ENCODE peak calls at places on chromosomes 6 and 20, in four cellular contexts. B, T, I and A are unnamed samples.
A peak's percentile ranks its signal among the peaks of the same experiment; 100 is the strongest.

GRCh38 chr6:77466055-77467028 is 3.1 kb upstream of the HTR1B start:
- DNase-seq in B (peak; percentile 78), T (peak; percentile 75), I (no peak), A (no peak)

GRCh38 chr20:35503841-35504460 is 25.5 kb downstream of the C20orf173 start:
- DNase-seq in B (no peak), T (no peak), I (peak; percentile 39), A (no peak)

GRCh38 chr6:50116390-50116789 is 66.7 kb upstream of the DEFB112 start:
- DNase-seq in B (no peak), T (no peak), I (no peak), A (no peak)

GRCh38 chr20:25389381-25389857 is 1.2 kb downstream of the ABHD12 start:
- DNase-seq in B (peak; percentile 10), T (peak; percentile 38), I (no peak), A (no peak)

GRCh38 chr6:5042436-5042835 is 38.6 kb upstream of the RPP40 start:
- DNase-seq in B (no peak), T (no peak), I (no peak), A (no peak)

GRCh38 chr6:150491131-150491795 is 108.4 kb upstream of the PLEKHG1 start:
- DNase-seq in B (no peak), T (peak; percentile 83), I (no peak), A (no peak)

GRCh38 chr6:169774347-169774746 is 22.9 kb downstream of the ERMARD start:
- DNase-seq in B (no peak), T (no peak), I (no peak), A (no peak)

GRCh38 chr20:3226093-3226492 is 12.9 kb downstream of the SLC4A11 start:
- DNase-seq in B (no peak), T (no peak), I (no peak), A (no peak)

GRCh38 chr20:62025832-62026563 is 39.7 kb downstream of the TAF4 start:
- DNase-seq in B (peak; percentile 49), T (no peak), I (no peak), A (no peak)

GRCh38 chr20:43037605-43038309 is 151.9 kb downstream of the PTPRT start:
- DNase-seq in B (no peak), T (no peak), I (no peak), A (peak; percentile 65)

GRCh38 chr6:68226460-68226859 is 408.6 kb upstream of the ADGRB3 start:
- DNase-seq in B (peak; percentile 23), T (peak; percentile 36), I (no peak), A (no peak)

GRCh38 chr6:154951400-154952200 is 43.5 kb upstream of the TIAM2 start:
- DNase-seq in B (no peak), T (peak; percentile 41), I (no peak), A (no peak)

GRCh38 chr6:130381012-130381411 is 15.2 kb downstream of the TMEM200A start:
- DNase-seq in B (no peak), T (no peak), I (no peak), A (no peak)

GRCh38 chr6:41560440-41561192 is 14.4 kb downstream of the FOXP4 start:
- DNase-seq in B (peak; percentile 44), T (no peak), I (peak; percentile 75), A (no peak)

GRCh38 chr6:170253910-170254269 is 37.0 kb downstream of the DLL1 start:
- DNase-seq in B (no peak), T (no peak), I (no peak), A (no peak)

GRCh38 chr6:114049367-114049966 is 78.5 kb upstream of the HDAC2 start:
- DNase-seq in B (no peak), T (peak; percentile 14), I (no peak), A (no peak)

GRCh38 chr20:34222208-34222607 is 19.0 kb upstream of the ASIP start:
- DNase-seq in B (no peak), T (peak; percentile 82), I (no peak), A (no peak)

GRCh38 chr6:148311849-148312669 is 30.6 kb upstream of the SASH1 start:
- DNase-seq in B (no peak), T (peak; percentile 47), I (no peak), A (no peak)

GRCh38 chr20:11232249-11232648 is 558.5 kb upstream of the JAG1 start:
- DNase-seq in B (no peak), T (no peak), I (no peak), A (no peak)

GRCh38 chr20:18279231-18279630 is 9.1 kb upstream of the ZNF133 start:
- DNase-seq in B (no peak), T (peak; percentile 59), I (no peak), A (no peak)
- TF ChIP-seq CTCF in B (no peak), T (no peak), I (no peak), A (no peak)

DNA sequence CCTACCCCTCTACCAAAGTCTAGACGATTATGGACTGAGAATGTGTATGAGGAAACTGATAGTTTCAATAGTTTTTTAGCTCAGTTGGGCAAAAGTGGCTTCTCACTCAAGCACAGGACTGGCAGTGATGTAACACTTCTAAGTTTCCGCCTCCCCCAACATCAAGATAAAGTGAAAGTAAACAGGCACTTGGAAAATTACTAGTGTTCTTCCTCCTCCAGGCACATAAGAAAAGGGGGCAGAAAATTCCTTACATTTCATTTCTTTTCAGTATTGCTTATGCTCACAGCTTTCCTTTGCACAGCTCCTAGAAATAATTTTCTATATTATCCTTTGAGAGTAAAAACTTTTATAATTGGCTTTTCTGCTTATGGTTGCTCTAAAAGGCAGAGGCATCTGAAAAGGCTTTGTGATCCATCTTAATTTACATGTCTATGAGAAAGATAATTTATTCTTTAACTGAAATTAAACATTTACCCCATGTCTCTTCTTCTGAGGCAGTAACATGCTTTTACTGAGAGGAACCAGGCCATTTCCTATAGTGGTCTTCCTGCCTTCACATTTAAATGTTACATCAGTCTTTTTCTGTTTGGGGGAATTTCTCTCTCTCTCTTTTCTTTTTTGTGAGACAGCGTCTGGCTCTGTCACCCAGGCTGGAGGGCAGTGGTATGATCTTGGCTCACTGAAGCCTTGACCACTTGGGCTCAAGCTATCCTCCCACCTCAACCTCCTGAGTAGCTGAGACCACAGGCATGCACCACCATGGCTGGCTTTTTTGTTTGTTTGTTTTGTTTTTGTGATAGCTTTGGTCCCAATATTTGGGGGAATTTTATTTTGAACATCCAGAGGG is 65.0 kb upstream of the EEF1A1 start:
- DNase-seq in B (peak; percentile 27), T (peak; percentile 64), I (no peak), A (peak; percentile 41)
- H3K4me3 ChIP-seq in B (no peak overlapping the region), T (no peak overlapping the region), I (peak overlapping the region; percentile 27), A (peak overlapping the region; percentile 1)

DNA sequence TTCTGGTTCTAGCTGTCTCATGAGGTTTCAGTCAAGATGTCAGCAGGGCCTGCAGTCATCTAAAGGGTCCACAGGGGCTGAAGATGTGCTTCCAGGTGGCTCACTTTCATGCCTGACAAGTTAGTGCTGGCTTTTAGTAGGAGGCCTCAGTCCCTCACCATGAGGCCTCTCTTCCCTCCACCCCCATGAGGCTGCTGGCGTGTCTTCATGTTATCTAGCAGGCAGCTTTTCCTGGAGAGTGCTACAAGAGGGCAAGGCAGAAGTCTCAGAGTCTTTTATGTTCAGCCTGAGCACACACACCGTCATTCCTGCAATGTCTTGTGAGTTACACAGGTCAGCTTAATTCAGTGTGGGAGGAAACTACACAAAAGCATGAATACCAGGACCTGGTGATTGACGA is 769.9 kb downstream of the HDGFL1 start:
- DNase-seq in B (no peak), T (no peak), I (no peak), A (no peak)
- TF ChIP-seq CTCF in B (no peak), T (no peak), I (no peak), A (no peak)

GRCh38 chr6:108838101-108838717 is 10.0 kb upstream of the ARMC2 start:
- DNase-seq in B (peak; percentile 48), T (peak; percentile 51), I (no peak), A (no peak)
- H3K4me3 ChIP-seq in B (no peak overlapping the region), T (no peak overlapping the region), I (no peak overlapping the region), A (no peak overlapping the region)